ENCODE peak calls at places on chromosomes 7 and 10, in six cellular contexts. S, N, K, W, O and E are unnamed samples.

GRCh38 chr10:12685261-12685861 is 316.2 kb downstream of the CCDC3 start:
- DNase-seq in W (no peak), O (no peak), N (no peak), S (no peak), K (no peak), E (no peak)

GRCh38 chr7:151080091-151080521 is 503 bp downstream of the FASTK start:
- DNase-seq in W (no peak), K (no peak), O (peak), N (no peak), S (no peak), E (no peak)

GRCh38 chr10:58919927-58920654 is 256.4 kb upstream of the PHYHIPL start:
- DNase-seq in K (no peak), N (peak), O (no peak), S (peak), W (no peak), E (no peak)

GRCh38 chr7:64618785-64619456 is 47.0 kb upstream of the ZNF107 start:
- DNase-seq in K (no peak), N (peak), O (no peak), S (peak), W (no peak), E (no peak)

GRCh38 chr10:1186693-1186990 is 130.5 kb downstream of the WDR37 start:
- DNase-seq in W (no peak), S (no peak), O (no peak), N (no peak), K (no peak), E (no peak)

GRCh38 chr7:40405991-40406390 is 271.2 kb downstream of the SUGCT start:
- DNase-seq in N (no peak), K (no peak), W (no peak), S (no peak), O (no peak), E (no peak)

GRCh38 chr7:157439149-157439548 is 102.3 kb downstream of the DNAJB6 start:
- DNase-seq in K (no peak), N (no peak), S (no peak), O (no peak), W (no peak), E (no peak)

GRCh38 chr7:107860981-107861652 is 29.9 kb upstream of the DLD start:
- DNase-seq in O (no peak), W (peak), N (peak), S (no peak), K (peak), E (no peak)

DNA sequence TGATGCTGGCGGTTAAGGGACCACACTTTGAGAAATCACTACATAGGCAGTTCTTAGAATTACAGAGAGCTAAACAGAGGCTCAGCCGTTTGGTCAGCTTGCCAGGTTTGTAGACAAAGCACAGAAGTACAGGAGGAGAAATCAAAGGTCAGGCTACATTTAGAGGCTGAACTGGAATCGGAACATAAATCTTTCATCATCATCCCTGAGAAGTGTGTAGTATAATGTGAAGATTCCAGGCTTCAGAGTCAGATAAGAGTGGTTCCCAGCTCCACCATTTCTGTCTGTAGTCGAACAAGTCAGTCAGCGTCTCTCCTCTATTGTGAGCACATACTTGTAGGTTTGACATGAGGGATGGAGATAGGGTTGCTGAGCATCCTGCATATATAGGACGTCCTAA is 18.9 kb downstream of the CDK1 start:
- DNase-seq in W (no peak), O (no peak), K (no peak), S (no peak), N (no peak), E (no peak)
- TF ChIP-seq POLR2A in W (no peak), O (no peak), K (no peak), S (no peak), N (no peak), E (no peak)

DNA sequence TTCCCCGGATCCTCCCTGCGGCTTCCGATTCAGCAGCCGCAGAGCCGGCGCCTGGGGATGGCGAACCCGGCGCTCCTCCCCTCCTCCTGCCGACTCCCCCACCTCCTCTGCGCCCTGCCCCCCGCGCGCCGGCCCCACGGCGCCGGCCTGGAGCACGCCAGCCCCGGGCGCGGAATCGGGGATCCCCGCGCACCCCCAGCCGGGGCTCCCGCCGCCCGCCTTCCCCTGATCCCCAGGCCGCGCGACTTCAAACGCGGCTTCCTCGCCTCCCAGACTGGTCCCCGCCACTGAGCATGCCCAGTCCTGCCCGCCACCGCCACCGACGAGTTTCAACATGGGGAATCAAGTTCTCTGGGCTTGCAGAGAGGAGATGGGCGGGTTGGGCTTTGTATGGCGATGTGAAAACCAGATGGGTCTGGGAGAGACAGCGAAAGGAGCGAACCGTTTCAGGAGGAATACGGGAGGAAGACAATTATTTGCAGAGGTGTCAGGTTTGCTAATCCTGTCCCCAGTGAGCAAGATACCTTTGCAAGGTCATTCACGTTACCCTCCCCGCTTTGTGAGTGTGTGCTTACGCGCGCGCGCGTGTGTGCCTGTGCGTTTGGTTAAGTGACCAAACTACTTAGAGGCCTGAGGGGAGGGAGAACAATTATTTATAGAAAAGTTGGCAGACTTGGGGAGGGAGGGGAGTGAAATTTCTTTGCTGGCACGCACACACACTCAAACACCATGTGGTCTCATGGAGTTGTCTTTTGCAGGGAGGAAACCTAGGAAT is at the start of gene PANK1:
- DNase-seq in S (peak), O (peak), K (peak), N (peak), W (peak), E (peak)
- TF ChIP-seq POLR2A in S (peak), O (no peak), K (no peak), N (no peak), W (peak), E (no peak)

DNA sequence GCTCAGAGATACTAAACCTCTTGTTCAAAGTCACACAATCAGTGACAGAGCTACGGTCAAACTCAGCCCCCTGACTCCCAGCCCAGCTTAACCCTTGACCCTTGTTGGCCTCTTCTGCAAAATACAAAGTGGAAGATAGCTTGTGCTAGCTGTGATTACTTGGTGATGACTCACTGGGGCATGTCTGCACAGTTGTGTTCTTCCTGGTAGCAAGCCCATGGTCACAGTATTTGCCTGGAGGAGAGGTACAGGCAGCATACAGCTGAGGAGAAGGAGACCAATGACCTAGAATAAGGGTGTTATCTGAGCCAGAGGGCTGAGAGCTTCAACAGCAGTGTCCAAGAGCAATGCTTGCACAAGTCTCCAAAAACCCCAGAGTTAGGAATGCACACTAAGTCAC is 5.7 kb upstream of the HSPA12A start:
- DNase-seq in O (no peak), S (peak), K (no peak), W (no peak), N (peak), E (no peak)
- TF ChIP-seq POLR2A in O (no peak), S (no peak), K (no peak), W (no peak), N (no peak), E (no peak)

DNA sequence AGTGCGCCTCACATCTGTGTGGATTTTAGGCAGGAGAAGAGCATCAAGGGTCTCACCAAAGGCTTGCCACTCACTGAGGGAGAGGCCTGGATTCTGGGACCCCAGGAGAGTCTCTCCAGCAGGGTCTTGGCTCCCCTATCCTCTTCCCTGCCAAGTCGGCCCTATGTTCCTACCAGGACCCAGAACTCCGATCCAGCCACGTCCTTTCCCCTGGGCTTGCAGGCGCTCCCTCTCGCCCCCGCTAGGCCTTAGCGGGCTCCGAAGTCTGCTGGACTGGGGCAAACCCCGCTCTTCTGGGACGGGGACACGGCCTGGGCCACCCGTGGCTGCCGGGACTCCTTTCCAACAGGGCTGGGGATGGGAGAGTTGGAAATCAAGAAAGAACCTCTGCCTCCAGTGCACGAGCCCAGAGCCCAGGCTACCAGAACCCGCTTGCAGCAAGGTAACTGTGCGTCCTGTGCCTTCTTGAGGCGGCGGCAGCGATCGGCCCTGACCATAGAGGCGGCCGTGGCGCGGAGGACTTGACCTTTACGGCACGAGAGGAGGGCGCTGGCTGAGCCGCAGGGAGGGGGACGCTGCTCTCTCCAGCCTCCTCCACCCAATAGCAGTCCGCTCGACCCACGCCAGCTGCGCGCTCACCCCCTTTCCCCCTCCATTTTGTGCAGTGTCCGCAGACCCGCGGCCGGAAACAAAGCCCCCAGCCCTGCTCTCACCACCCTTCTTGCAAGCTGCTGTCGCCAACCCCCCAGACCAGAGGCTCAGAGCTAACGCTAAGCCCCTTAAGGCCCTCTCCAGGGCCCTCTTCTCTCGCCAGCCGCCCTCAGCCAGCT is 6.9 kb upstream of the HOXA11 start:
- DNase-seq in O (no peak), S (no peak), K (no peak), N (no peak), W (peak), E (no peak)
- TF ChIP-seq POLR2A in O (no peak), S (no peak), K (no peak), N (no peak), W (no peak), E (no peak)

GRCh38 chr10:86389441-86390193 is 23.0 kb upstream of the GRID1 start:
- DNase-seq in S (no peak), O (peak), K (no peak), W (peak), N (peak), E (no peak)
- TF ChIP-seq POLR2A in S (no peak), O (no peak), K (no peak), W (no peak), N (no peak), E (no peak)

DNA sequence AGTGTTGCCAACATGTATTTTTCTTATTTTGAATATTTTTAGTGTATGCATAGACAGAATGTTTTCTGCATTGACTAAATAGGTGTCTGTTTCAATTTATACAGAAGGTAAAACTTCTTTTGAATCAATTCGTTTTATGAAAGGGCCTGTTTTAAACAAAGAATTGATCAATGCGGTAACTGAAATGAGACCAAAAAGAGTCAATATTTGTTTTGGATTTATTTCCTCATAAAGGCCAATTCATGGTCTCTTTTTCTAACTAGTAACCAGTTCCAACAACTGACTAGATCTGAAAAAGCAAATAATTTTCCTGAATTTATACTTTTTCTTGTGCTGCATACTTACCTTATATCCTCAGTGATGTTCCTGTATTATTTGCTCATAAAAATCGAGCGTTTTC is 320.5 kb downstream of the DGKB start:
- DNase-seq in S (no peak), W (no peak), K (no peak), N (no peak), O (no peak), E (no peak)
- TF ChIP-seq POLR2A in S (no peak), W (no peak), K (no peak), N (no peak), O (no peak), E (no peak)

DNA sequence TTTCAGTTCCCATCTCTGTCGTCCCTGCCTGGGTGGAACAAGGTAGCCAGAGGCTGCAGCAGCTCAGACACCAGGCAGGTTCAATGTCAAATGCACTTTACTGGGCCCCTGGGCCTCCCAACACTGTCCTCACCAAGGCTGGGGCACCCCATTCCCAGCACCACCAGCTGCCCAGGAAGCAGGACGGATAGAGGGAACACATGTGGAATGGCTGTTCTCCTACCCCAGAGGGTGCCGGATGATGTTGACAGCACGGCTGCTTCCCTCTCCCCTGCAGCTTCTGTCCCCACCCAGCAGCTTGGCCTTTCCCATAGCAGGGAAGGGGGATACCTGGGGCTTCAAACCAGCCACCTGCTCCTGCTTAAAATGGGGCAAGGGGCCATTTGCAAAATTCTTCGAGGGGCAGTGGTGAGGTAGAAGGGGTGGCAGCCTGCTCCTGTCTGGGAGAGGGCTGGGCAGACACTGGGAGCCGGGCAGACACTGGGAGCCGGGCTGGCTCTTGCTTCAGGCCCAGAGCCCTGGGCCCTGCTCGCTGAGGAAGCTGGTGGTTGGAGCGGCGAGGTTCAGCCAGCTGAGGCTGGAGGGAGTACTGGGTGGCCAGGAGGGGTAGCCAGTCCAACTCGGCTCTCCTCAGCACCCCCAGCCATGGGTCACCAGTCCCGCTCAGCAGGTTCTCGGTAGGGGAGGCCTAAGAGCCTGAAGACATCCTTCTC is 9.1 kb downstream of the POLL start:
- DNase-seq in S (no peak), W (peak), N (no peak), O (no peak), K (no peak), E (no peak)
- TF ChIP-seq POLR2A in S (no peak), W (no peak), N (no peak), O (no peak), K (no peak), E (no peak)